ENCODE peak calls at places on chromosomes 5 and 9, in seven cellular contexts. One of them, this sample, is unnamed.

GRCh38 chr5:124912653-124913328 is 166.4 kb upstream of the ZNF608 start:
- DNase-seq in Peyer's patch: no peak
- DNase-seq in stomach: no peak
- DNase-seq in sigmoid colon: no peak
- DNase-seq in adrenal gland: no peak
- DNase-seq in K562: no peak
- DNase-seq in prostate gland: no peak
- DNase-seq in this sample: no peak

GRCh38 chr9:72986522-72987116 is 33.8 kb upstream of the ALDH1A1 start:
- DNase-seq in Peyer's patch: no peak
- DNase-seq in stomach: no peak
- DNase-seq in sigmoid colon: no peak
- DNase-seq in adrenal gland: no peak
- DNase-seq in K562: no peak
- DNase-seq in prostate gland: no peak
- DNase-seq in this sample: no peak

GRCh38 chr9:78296208-78296892 is 575 bp upstream of the PSAT1 start:
- DNase-seq in Peyer's patch: no peak
- DNase-seq in stomach: peak; percentile 75
- DNase-seq in sigmoid colon: peak; percentile 71
- DNase-seq in adrenal gland: peak; percentile 81
- DNase-seq in K562: no peak
- DNase-seq in prostate gland: peak; percentile 60
- DNase-seq in this sample: peak; percentile 36

GRCh38 chr9:112091805-112092204 is 83.3 kb downstream of the SUSD1 start:
- DNase-seq in Peyer's patch: no peak
- DNase-seq in stomach: no peak
- DNase-seq in sigmoid colon: no peak
- DNase-seq in adrenal gland: peak; percentile 50
- DNase-seq in K562: no peak
- DNase-seq in prostate gland: no peak
- DNase-seq in this sample: no peak

GRCh38 chr5:133686566-133686965 is 74.2 kb upstream of the FSTL4 start:
- DNase-seq in Peyer's patch: no peak
- DNase-seq in stomach: peak; percentile 4
- DNase-seq in sigmoid colon: no peak
- DNase-seq in adrenal gland: no peak
- DNase-seq in K562: no peak
- DNase-seq in prostate gland: no peak
- DNase-seq in this sample: no peak

GRCh38 chr9:5630038-5630507 is 1.2 kb downstream of the RIC1 start:
- DNase-seq in Peyer's patch: no peak
- DNase-seq in stomach: no peak
- DNase-seq in sigmoid colon: no peak
- DNase-seq in adrenal gland: no peak
- DNase-seq in K562: no peak
- DNase-seq in prostate gland: peak; percentile 28
- DNase-seq in this sample: no peak

GRCh38 chr9:6090272-6090671 is 74.8 kb upstream of the RANBP6 start:
- DNase-seq in Peyer's patch: no peak
- DNase-seq in stomach: no peak
- DNase-seq in sigmoid colon: no peak
- DNase-seq in adrenal gland: no peak
- DNase-seq in K562: no peak
- DNase-seq in prostate gland: no peak
- DNase-seq in this sample: peak; percentile 30

GRCh38 chr9:112145886-112146285 is 29.2 kb downstream of the SUSD1 start:
- DNase-seq in Peyer's patch: no peak
- DNase-seq in stomach: no peak
- DNase-seq in sigmoid colon: no peak
- DNase-seq in adrenal gland: no peak
- DNase-seq in K562: no peak
- DNase-seq in prostate gland: no peak
- DNase-seq in this sample: no peak

GRCh38 chr9:114000063-114000454 is 78.0 kb downstream of the AMBP start:
- DNase-seq in Peyer's patch: no peak
- DNase-seq in stomach: peak; percentile 9
- DNase-seq in sigmoid colon: peak; percentile 40
- DNase-seq in adrenal gland: no peak
- DNase-seq in K562: no peak
- DNase-seq in prostate gland: no peak
- DNase-seq in this sample: no peak

GRCh38 chr5:154145268-154145667 is 45.3 kb upstream of the GALNT10 start:
- DNase-seq in Peyer's patch: no peak
- DNase-seq in stomach: no peak
- DNase-seq in sigmoid colon: no peak
- DNase-seq in adrenal gland: no peak
- DNase-seq in K562: no peak
- DNase-seq in prostate gland: no peak
- DNase-seq in this sample: no peak

GRCh38 chr5:131677115-131677514 is 42.1 kb upstream of the RAPGEF6 start:
- DNase-seq in Peyer's patch: no peak
- DNase-seq in stomach: no peak
- DNase-seq in sigmoid colon: no peak
- DNase-seq in adrenal gland: no peak
- DNase-seq in K562: no peak
- DNase-seq in prostate gland: no peak
- DNase-seq in this sample: no peak

GRCh38 chr9:95090871-95091573 is 226.5 kb downstream of the FANCC start:
- DNase-seq in Peyer's patch: no peak
- DNase-seq in stomach: no peak
- DNase-seq in sigmoid colon: peak; percentile 64
- DNase-seq in adrenal gland: no peak
- DNase-seq in K562: peak; percentile 18
- DNase-seq in prostate gland: no peak
- DNase-seq in this sample: no peak

GRCh38 chr5:177310332-177310731 is 1.4 kb downstream of the MXD3 start:
- DNase-seq in Peyer's patch: no peak
- DNase-seq in stomach: no peak
- DNase-seq in sigmoid colon: no peak
- DNase-seq in adrenal gland: no peak
- DNase-seq in K562: no peak
- DNase-seq in prostate gland: no peak
- DNase-seq in this sample: peak; percentile 29

GRCh38 chr5:157283434-157283833 is 17.5 kb downstream of the CYFIP2 start:
- DNase-seq in Peyer's patch: peak; percentile 59
- DNase-seq in stomach: no peak
- DNase-seq in sigmoid colon: no peak
- DNase-seq in adrenal gland: no peak
- DNase-seq in K562: no peak
- DNase-seq in prostate gland: no peak
- DNase-seq in this sample: no peak

GRCh38 chr5:4907636-4908035 is 232.5 kb upstream of the ADAMTS16 start:
- DNase-seq in Peyer's patch: no peak
- DNase-seq in stomach: no peak
- DNase-seq in sigmoid colon: no peak
- DNase-seq in adrenal gland: no peak
- DNase-seq in K562: no peak
- DNase-seq in prostate gland: no peak
- DNase-seq in this sample: no peak

GRCh38 chr9:108934323-108934885 is at the start of gene ABITRAM:
- DNase-seq in Peyer's patch: peak; percentile 68
- DNase-seq in stomach: peak; percentile 75
- DNase-seq in sigmoid colon: peak; percentile 86
- DNase-seq in adrenal gland: peak; percentile 80
- DNase-seq in K562: peak; percentile 95
- DNase-seq in prostate gland: peak; percentile 67
- DNase-seq in this sample: peak; percentile 87

GRCh38 chr5:12659675-12660074 is 755.4 kb upstream of the CTNND2 start:
- DNase-seq in Peyer's patch: no peak
- DNase-seq in stomach: no peak
- DNase-seq in sigmoid colon: no peak
- DNase-seq in adrenal gland: no peak
- DNase-seq in K562: no peak
- DNase-seq in prostate gland: no peak
- DNase-seq in this sample: no peak

GRCh38 chr5:81553570-81554212 is 159.8 kb upstream of the ACOT12 start:
- DNase-seq in Peyer's patch: no peak
- DNase-seq in stomach: no peak
- DNase-seq in sigmoid colon: no peak
- DNase-seq in adrenal gland: no peak
- DNase-seq in K562: no peak
- DNase-seq in prostate gland: no peak
- DNase-seq in this sample: no peak

GRCh38 chr5:77073667-77074066 is 13.4 kb downstream of the ZBED3 start:
- DNase-seq in Peyer's patch: no peak
- DNase-seq in stomach: no peak
- DNase-seq in sigmoid colon: no peak
- DNase-seq in adrenal gland: no peak
- DNase-seq in K562: no peak
- DNase-seq in prostate gland: no peak
- DNase-seq in this sample: no peak

GRCh38 chr9:90044710-90045151 is 439.9 kb downstream of the GADD45G start:
- DNase-seq in Peyer's patch: no peak
- DNase-seq in stomach: no peak
- DNase-seq in sigmoid colon: no peak
- DNase-seq in adrenal gland: peak; percentile 77
- DNase-seq in K562: no peak
- DNase-seq in prostate gland: no peak
- DNase-seq in this sample: no peak

GRCh38 chr9:8978334-8978733 is 1178.8 kb upstream of the DMAC1 start:
- DNase-seq in Peyer's patch: no peak
- DNase-seq in stomach: no peak
- DNase-seq in sigmoid colon: no peak
- DNase-seq in adrenal gland: no peak
- DNase-seq in K562: no peak
- DNase-seq in prostate gland: no peak
- DNase-seq in this sample: no peak
- TF ChIP-seq POLR2A in Peyer's patch: no peak
- TF ChIP-seq POLR2A in stomach: no peak
- TF ChIP-seq POLR2A in sigmoid colon: no peak
- TF ChIP-seq POLR2A in adrenal gland: no peak
- TF ChIP-seq POLR2A in K562: no peak
- TF ChIP-seq POLR2A in prostate gland: no peak
- TF ChIP-seq POLR2A in this sample: no peak

DNA sequence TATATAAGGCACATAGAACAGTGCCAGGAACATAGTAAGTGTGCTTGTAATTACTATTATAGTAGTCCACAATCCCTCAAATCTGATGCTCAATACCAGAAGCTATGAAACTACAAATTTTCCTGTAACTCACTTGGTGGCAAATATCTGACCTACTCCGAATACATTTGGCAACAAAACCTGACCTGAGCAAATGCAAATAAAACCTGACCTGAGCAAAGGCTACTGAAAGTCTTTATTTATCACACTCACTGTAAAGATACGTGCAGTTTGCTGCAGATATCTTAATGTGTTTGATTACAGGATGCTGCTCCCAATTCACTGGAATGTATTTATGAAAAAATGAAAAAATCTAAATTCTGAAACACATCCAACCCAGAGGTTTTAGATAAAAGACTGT is 7.1 kb downstream of the MEGF9 start:
- DNase-seq in Peyer's patch: no peak
- DNase-seq in stomach: no peak
- DNase-seq in sigmoid colon: no peak
- DNase-seq in adrenal gland: no peak
- DNase-seq in K562: no peak
- DNase-seq in prostate gland: no peak
- DNase-seq in this sample: no peak
- H3K27ac ChIP-seq in Peyer's patch: no peak overlapping the region
- H3K27ac ChIP-seq in stomach: no peak overlapping the region
- H3K27ac ChIP-seq in sigmoid colon: no peak overlapping the region
- H3K27ac ChIP-seq in adrenal gland: no peak overlapping the region
- H3K27ac ChIP-seq in K562: no peak overlapping the region
- H3K27ac ChIP-seq in prostate gland: no peak overlapping the region
- H3K27ac ChIP-seq in this sample: no peak overlapping the region

DNA sequence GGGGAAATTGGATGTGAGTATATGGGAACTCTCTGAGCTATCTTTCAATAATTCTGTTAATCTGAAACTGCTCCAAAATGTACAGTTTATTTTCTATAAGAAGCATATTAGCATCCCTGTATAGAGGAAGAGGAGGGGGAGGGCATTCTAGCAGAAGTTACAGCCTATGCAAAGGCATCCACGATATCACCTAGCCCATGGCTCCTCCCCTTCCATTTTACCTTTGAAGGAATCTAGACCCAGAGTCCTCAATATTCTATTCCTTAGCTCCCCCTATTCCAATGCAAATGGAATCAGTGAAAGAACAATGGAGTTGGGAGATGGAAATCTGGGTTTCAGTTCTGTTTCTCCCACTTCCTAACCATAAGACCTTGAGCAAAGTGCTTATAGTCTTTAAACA is 132.9 kb upstream of the IFNE start:
- DNase-seq in Peyer's patch: no peak
- DNase-seq in stomach: no peak
- DNase-seq in sigmoid colon: no peak
- DNase-seq in adrenal gland: no peak
- DNase-seq in K562: no peak
- DNase-seq in prostate gland: no peak
- DNase-seq in this sample: no peak
- H3K27me3 ChIP-seq in Peyer's patch: no peaks in the 10 kb centered on the region
- H3K27me3 ChIP-seq in stomach: no peaks in the 10 kb centered on the region
- H3K27me3 ChIP-seq in sigmoid colon: no peaks in the 10 kb centered on the region
- H3K27me3 ChIP-seq in adrenal gland: no peaks in the 10 kb centered on the region
- H3K27me3 ChIP-seq in K562: no peaks in the 10 kb centered on the region
- H3K27me3 ChIP-seq in prostate gland: no peaks in the 10 kb centered on the region
- H3K27me3 ChIP-seq in this sample: no peaks in the 10 kb centered on the region

DNA sequence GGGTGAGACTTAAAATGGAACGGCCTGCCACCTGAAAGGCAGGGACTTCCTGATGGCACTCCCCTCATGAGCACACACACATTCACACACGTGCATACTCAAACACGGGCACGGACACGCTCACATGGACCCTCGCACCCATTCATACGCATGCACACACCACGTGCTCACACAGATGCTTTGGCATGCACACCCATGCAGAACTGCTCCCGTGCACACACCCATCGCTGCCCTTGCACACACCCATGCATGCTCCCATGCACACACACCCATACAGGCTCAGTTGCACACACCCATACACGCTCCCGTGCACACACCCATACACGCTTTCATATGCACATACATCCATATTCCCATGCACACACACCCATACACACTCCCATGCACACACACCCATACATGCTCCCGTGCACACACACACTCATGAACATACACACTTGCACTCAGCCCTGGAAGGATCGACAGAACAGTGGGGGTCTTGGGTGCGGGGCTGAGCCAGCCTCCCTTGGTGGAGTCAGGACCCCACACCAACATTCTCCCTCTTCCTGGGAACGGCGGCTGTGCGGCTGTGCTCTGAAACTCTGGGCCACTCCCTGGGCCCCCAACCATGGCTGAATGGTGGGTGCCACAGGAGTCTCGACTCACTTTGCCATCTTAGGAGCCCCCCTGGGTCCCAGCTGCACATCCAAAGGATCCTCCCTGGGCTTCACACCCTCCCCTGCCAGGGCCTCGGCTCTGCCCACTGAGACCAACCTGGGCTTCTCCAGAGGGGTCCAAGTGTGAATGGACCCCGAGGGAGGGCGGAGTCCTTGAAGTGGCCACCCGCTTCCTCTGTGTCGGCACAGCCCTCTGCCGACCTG is 115.2 kb downstream of the RXRA start:
- DNase-seq in Peyer's patch: no peak
- DNase-seq in stomach: no peak
- DNase-seq in sigmoid colon: no peak
- DNase-seq in adrenal gland: peak; percentile 34
- DNase-seq in K562: no peak
- DNase-seq in prostate gland: no peak
- DNase-seq in this sample: no peak
- TF ChIP-seq POLR2A in Peyer's patch: no peak
- TF ChIP-seq POLR2A in stomach: no peak
- TF ChIP-seq POLR2A in sigmoid colon: no peak
- TF ChIP-seq POLR2A in adrenal gland: no peak
- TF ChIP-seq POLR2A in K562: no peak
- TF ChIP-seq POLR2A in prostate gland: no peak
- TF ChIP-seq POLR2A in this sample: no peak

GRCh38 chr9:136927343-136928261 is 16.9 kb downstream of the FBXW5 start:
- DNase-seq in Peyer's patch: no peak
- DNase-seq in stomach: no peak
- DNase-seq in sigmoid colon: no peak
- DNase-seq in adrenal gland: no peak
- DNase-seq in K562: no peak
- DNase-seq in prostate gland: no peak
- DNase-seq in this sample: no peak
- H3K27ac ChIP-seq in Peyer's patch: no peak overlapping the region
- H3K27ac ChIP-seq in stomach: no peak overlapping the region
- H3K27ac ChIP-seq in sigmoid colon: no peak overlapping the region
- H3K27ac ChIP-seq in adrenal gland: no peak overlapping the region
- H3K27ac ChIP-seq in K562: peak overlapping the region; percentile 32
- H3K27ac ChIP-seq in prostate gland: no peak overlapping the region
- H3K27ac ChIP-seq in this sample: peak overlapping the region; percentile 87

This sample was measured in heart left ventricle.